ENCODE peak calls at places on chromosomes 16 and 17, in four cellular contexts. A, X, Q and D are unnamed samples.

GRCh38 chr17:78789663-78790181 is 7.6 kb upstream of the CYTH1 start:
- DNase-seq in A (peak), X (no peak), Q (no peak), D (no peak)

GRCh38 chr17:82804442-82805191 is 35.2 kb downstream of the ZNF750 start:
- DNase-seq in A (peak), X (no peak), Q (no peak), D (no peak)

GRCh38 chr16:67917852-67918236 is 13.8 kb downstream of the CTRL start:
- DNase-seq in A (no peak), X (no peak), Q (peak), D (no peak)

GRCh38 chr17:81549031-81549557 is 3.1 kb downstream of the FAAP100 start:
- DNase-seq in A (no peak), X (no peak), Q (no peak), D (no peak)

GRCh38 chr17:33140413-33141099 is 148.9 kb downstream of the SPACA3 start:
- DNase-seq in A (peak), X (no peak), Q (no peak), D (peak)

GRCh38 chr16:11909653-11910551 is 5.9 kb downstream of the GSPT1 start:
- DNase-seq in A (peak), X (no peak), Q (no peak), D (no peak)

GRCh38 chr17:35080536-35080935 is 17.0 kb upstream of the RFFL start:
- DNase-seq in A (no peak), X (no peak), Q (no peak), D (no peak)

GRCh38 chr17:80981062-80981902 is 10.4 kb upstream of the CHMP6 start:
- DNase-seq in A (no peak), X (no peak), Q (no peak), D (peak)

GRCh38 chr17:27396941-27397340 is 59.3 kb upstream of the KSR1 start:
- DNase-seq in A (no peak), X (no peak), Q (no peak), D (no peak)

GRCh38 chr16:31188450-31189411 is 8.8 kb downstream of the FUS start:
- DNase-seq in A (no peak), X (no peak), Q (no peak), D (no peak)

GRCh38 chr17:76504117-76504516 is 2.9 kb upstream of the RHBDF2 start:
- DNase-seq in A (no peak), X (no peak), Q (no peak), D (no peak)

GRCh38 chr16:13936596-13937081 is 16.7 kb downstream of the ERCC4 start:
- DNase-seq in A (no peak), X (no peak), Q (no peak), D (no peak)

GRCh38 chr16:84081446-84081989 is 35.2 kb downstream of the MBTPS1 start:
- DNase-seq in A (no peak), X (no peak), Q (no peak), D (no peak)

GRCh38 chr17:48037036-48037881 is at the start of gene COPZ2:
- DNase-seq in A (no peak), X (no peak), Q (no peak), D (no peak)

GRCh38 chr17:31513731-31514427 is 122.4 kb downstream of the RAB11FIP4 start:
- DNase-seq in A (no peak), X (no peak), Q (no peak), D (no peak)

GRCh38 chr16:84406006-84406963 is 37.9 kb downstream of the ATP2C2 start:
- DNase-seq in A (no peak), X (no peak), Q (peak), D (no peak)

GRCh38 chr17:16135461-16135860 is 79.9 kb downstream of the NCOR1 start:
- DNase-seq in A (no peak), X (no peak), Q (no peak), D (no peak)

GRCh38 chr16:67034478-67034877 is 5.5 kb downstream of the CBFB start:
- DNase-seq in A (no peak), X (no peak), Q (no peak), D (no peak)

GRCh38 chr16:85041184-85041928 is 13.8 kb downstream of the KIAA0513 start:
- DNase-seq in A (no peak), X (no peak), Q (no peak), D (no peak)

GRCh38 chr17:64411999-64412771 is 21.5 kb upstream of the PECAM1 start:
- DNase-seq in A (no peak), X (no peak), Q (peak), D (peak)

GRCh38 chr16:53282975-53283946 is 151.0 kb upstream of the RBL2 start:
- DNase-seq in A (peak), X (no peak), Q (no peak), D (peak)

GRCh38 chr17:21303441-21304065 is 19.0 kb downstream of the MAP2K3 start:
- DNase-seq in A (no peak), X (no peak), Q (no peak), D (no peak)

GRCh38 chr17:550041-550398 is 164.6 kb downstream of the VPS53 start:
- DNase-seq in A (no peak), X (no peak), Q (no peak), D (no peak)

GRCh38 chr16:67910162-67910561 is 17.1 kb downstream of the PSKH1 start:
- DNase-seq in A (no peak), X (no peak), Q (peak), D (no peak)

GRCh38 chr17:920190-920589 is 59.4 kb downstream of the NXN start:
- DNase-seq in A (no peak), X (no peak), Q (no peak), D (no peak)

GRCh38 chr17:31494259-31495048 is 103.0 kb downstream of the RAB11FIP4 start:
- DNase-seq in A (no peak), X (no peak), Q (no peak), D (no peak)

GRCh38 chr17:72143245-72143644 is 22.4 kb downstream of the SOX9 start:
- DNase-seq in A (no peak), X (no peak), Q (no peak), D (no peak)

GRCh38 chr17:80613732-80614071 is 69.1 kb downstream of the RPTOR start:
- DNase-seq in A (no peak), X (no peak), Q (no peak), D (no peak)